ENCODE peak calls at places on chromosomes 11 and 22, in seven cellular contexts. One of them, this sample, is unnamed.

GRCh38 chr22:46352691-46353386 is 17.3 kb downstream of the TRMU start:
- DNase-seq in nephron progenitor cell: no peak
- DNase-seq in ovary: no peak
- DNase-seq in OCI-LY7: peak; percentile 38
- DNase-seq in tibial artery: no peak
- DNase-seq in AG04450: no peak
- DNase-seq in right atrium auricular region: peak; percentile 67
- DNase-seq in this sample: no peak

GRCh38 chr22:25702571-25703167 is 39.3 kb upstream of the MYO18B start:
- DNase-seq in nephron progenitor cell: no peak
- DNase-seq in ovary: no peak
- DNase-seq in OCI-LY7: no peak
- DNase-seq in tibial artery: no peak
- DNase-seq in AG04450: no peak
- DNase-seq in right atrium auricular region: no peak
- DNase-seq in this sample: no peak

GRCh38 chr11:69075421-69076128 is 26.8 kb downstream of the TPCN2 start:
- DNase-seq in nephron progenitor cell: no peak
- DNase-seq in ovary: peak; percentile 97
- DNase-seq in OCI-LY7: no peak
- DNase-seq in tibial artery: peak; percentile 93
- DNase-seq in AG04450: peak; percentile 91
- DNase-seq in right atrium auricular region: peak; percentile 95
- DNase-seq in this sample: no peak

GRCh38 chr22:30483169-30483568 is 11.4 kb upstream of the SEC14L3 start:
- DNase-seq in nephron progenitor cell: no peak
- DNase-seq in ovary: no peak
- DNase-seq in OCI-LY7: no peak
- DNase-seq in tibial artery: no peak
- DNase-seq in AG04450: no peak
- DNase-seq in right atrium auricular region: no peak
- DNase-seq in this sample: no peak

GRCh38 chr11:86781546-86781945 is 18.8 kb upstream of the PRSS23 start:
- DNase-seq in nephron progenitor cell: no peak
- DNase-seq in ovary: no peak
- DNase-seq in OCI-LY7: no peak
- DNase-seq in tibial artery: no peak
- DNase-seq in AG04450: no peak
- DNase-seq in right atrium auricular region: no peak
- DNase-seq in this sample: no peak

GRCh38 chr11:108973402-108974119 is 308.7 kb downstream of the DDX10 start:
- DNase-seq in nephron progenitor cell: no peak
- DNase-seq in ovary: no peak
- DNase-seq in OCI-LY7: no peak
- DNase-seq in tibial artery: no peak
- DNase-seq in AG04450: peak; percentile 39
- DNase-seq in right atrium auricular region: no peak
- DNase-seq in this sample: no peak

GRCh38 chr11:7905961-7906429 is 25.1 kb downstream of the OR10A6 start:
- DNase-seq in nephron progenitor cell: no peak
- DNase-seq in ovary: no peak
- DNase-seq in OCI-LY7: no peak
- DNase-seq in tibial artery: no peak
- DNase-seq in AG04450: no peak
- DNase-seq in right atrium auricular region: no peak
- DNase-seq in this sample: no peak

GRCh38 chr11:46541593-46542371 is 52.0 kb downstream of the AMBRA1 start:
- DNase-seq in nephron progenitor cell: no peak
- DNase-seq in ovary: no peak
- DNase-seq in OCI-LY7: no peak
- DNase-seq in tibial artery: no peak
- DNase-seq in AG04450: no peak
- DNase-seq in right atrium auricular region: no peak
- DNase-seq in this sample: no peak

GRCh38 chr22:31841029-31841827 is 87.4 kb downstream of the DEPDC5 start:
- DNase-seq in nephron progenitor cell: no peak
- DNase-seq in ovary: no peak
- DNase-seq in OCI-LY7: no peak
- DNase-seq in tibial artery: no peak
- DNase-seq in AG04450: no peak
- DNase-seq in right atrium auricular region: no peak
- DNase-seq in this sample: no peak

GRCh38 chr11:104343578-104343977 is 179.6 kb upstream of the PDGFD start:
- DNase-seq in nephron progenitor cell: no peak
- DNase-seq in ovary: no peak
- DNase-seq in OCI-LY7: peak; percentile 5
- DNase-seq in tibial artery: no peak
- DNase-seq in AG04450: no peak
- DNase-seq in right atrium auricular region: no peak
- DNase-seq in this sample: no peak

GRCh38 chr22:34776827-34777226 is 289.1 kb upstream of the ISX start:
- DNase-seq in nephron progenitor cell: no peak
- DNase-seq in ovary: no peak
- DNase-seq in OCI-LY7: no peak
- DNase-seq in tibial artery: no peak
- DNase-seq in AG04450: no peak
- DNase-seq in right atrium auricular region: no peak
- DNase-seq in this sample: no peak

GRCh38 chr11:92324890-92325289 is 100.3 kb downstream of the FAT3 start:
- DNase-seq in nephron progenitor cell: no peak
- DNase-seq in ovary: no peak
- DNase-seq in OCI-LY7: no peak
- DNase-seq in tibial artery: no peak
- DNase-seq in AG04450: no peak
- DNase-seq in right atrium auricular region: no peak
- DNase-seq in this sample: no peak

GRCh38 chr11:86291466-86292262 is 10.4 kb upstream of the HIKESHI start:
- DNase-seq in nephron progenitor cell: peak; percentile 63
- DNase-seq in ovary: peak; percentile 15
- DNase-seq in OCI-LY7: peak; percentile 67
- DNase-seq in tibial artery: no peak
- DNase-seq in AG04450: no peak
- DNase-seq in right atrium auricular region: no peak
- DNase-seq in this sample: no peak

GRCh38 chr11:9132203-9132878 is 40.9 kb upstream of the SCUBE2 start:
- DNase-seq in nephron progenitor cell: no peak
- DNase-seq in ovary: no peak
- DNase-seq in OCI-LY7: no peak
- DNase-seq in tibial artery: no peak
- DNase-seq in AG04450: no peak
- DNase-seq in right atrium auricular region: no peak
- DNase-seq in this sample: peak; percentile 25

GRCh38 chr11:132999031-132999430 is 533.3 kb downstream of the OPCML start:
- DNase-seq in nephron progenitor cell: no peak
- DNase-seq in ovary: no peak
- DNase-seq in OCI-LY7: no peak
- DNase-seq in tibial artery: no peak
- DNase-seq in AG04450: no peak
- DNase-seq in right atrium auricular region: no peak
- DNase-seq in this sample: no peak

GRCh38 chr11:48043111-48043997 is 63.0 kb downstream of the PTPRJ start:
- DNase-seq in nephron progenitor cell: no peak
- DNase-seq in ovary: no peak
- DNase-seq in OCI-LY7: peak; percentile 91
- DNase-seq in tibial artery: no peak
- DNase-seq in AG04450: no peak
- DNase-seq in right atrium auricular region: no peak
- DNase-seq in this sample: no peak

GRCh38 chr22:50516891-50517290 is 8.5 kb downstream of the SCO2 start:
- DNase-seq in nephron progenitor cell: no peak
- DNase-seq in ovary: no peak
- DNase-seq in OCI-LY7: no peak
- DNase-seq in tibial artery: peak; percentile 48
- DNase-seq in AG04450: no peak
- DNase-seq in right atrium auricular region: no peak
- DNase-seq in this sample: no peak

GRCh38 chr11:85826096-85826855 is 15.3 kb upstream of the SYTL2 start:
- DNase-seq in nephron progenitor cell: peak; percentile 26
- DNase-seq in ovary: no peak
- DNase-seq in OCI-LY7: peak; percentile 13
- DNase-seq in tibial artery: no peak
- DNase-seq in AG04450: no peak
- DNase-seq in right atrium auricular region: no peak
- DNase-seq in this sample: no peak

GRCh38 chr11:116794851-116795250 is 3.2 kb upstream of the APOA5 start:
- DNase-seq in nephron progenitor cell: no peak
- DNase-seq in ovary: no peak
- DNase-seq in OCI-LY7: no peak
- DNase-seq in tibial artery: no peak
- DNase-seq in AG04450: no peak
- DNase-seq in right atrium auricular region: no peak
- DNase-seq in this sample: no peak

GRCh38 chr11:126502159-126502558 is 146.7 kb downstream of the ST3GAL4 start:
- DNase-seq in nephron progenitor cell: no peak
- DNase-seq in ovary: no peak
- DNase-seq in OCI-LY7: no peak
- DNase-seq in tibial artery: no peak
- DNase-seq in AG04450: no peak
- DNase-seq in right atrium auricular region: no peak
- DNase-seq in this sample: no peak

GRCh38 chr11:9280655-9281301 is 15.6 kb upstream of the DENND5A start:
- DNase-seq in nephron progenitor cell: no peak
- DNase-seq in ovary: no peak
- DNase-seq in OCI-LY7: peak; percentile 43
- DNase-seq in tibial artery: no peak
- DNase-seq in AG04450: no peak
- DNase-seq in right atrium auricular region: peak; percentile 51
- DNase-seq in this sample: peak; percentile 63

GRCh38 chr11:70456921-70457532 is 58.7 kb downstream of the CTTN start:
- DNase-seq in nephron progenitor cell: no peak
- DNase-seq in ovary: no peak
- DNase-seq in OCI-LY7: no peak
- DNase-seq in tibial artery: no peak
- DNase-seq in AG04450: no peak
- DNase-seq in right atrium auricular region: no peak
- DNase-seq in this sample: no peak

GRCh38 chr11:57568330-57568766 is 876 bp upstream of the UBE2L6 start:
- DNase-seq in nephron progenitor cell: peak; percentile 90
- DNase-seq in ovary: no peak
- DNase-seq in OCI-LY7: no peak
- DNase-seq in tibial artery: peak; percentile 89
- DNase-seq in AG04450: peak; percentile 33
- DNase-seq in right atrium auricular region: peak; percentile 82
- DNase-seq in this sample: no peak

GRCh38 chr11:57421805-57422204 is 5.1 kb downstream of the SLC43A3 start:
- DNase-seq in nephron progenitor cell: no peak
- DNase-seq in ovary: no peak
- DNase-seq in OCI-LY7: no peak
- DNase-seq in tibial artery: no peak
- DNase-seq in AG04450: no peak
- DNase-seq in right atrium auricular region: no peak
- DNase-seq in this sample: no peak

GRCh38 chr11:84396521-84396920 is 1110.4 kb upstream of the CCDC90B start:
- DNase-seq in nephron progenitor cell: no peak
- DNase-seq in ovary: no peak
- DNase-seq in OCI-LY7: no peak
- DNase-seq in tibial artery: no peak
- DNase-seq in AG04450: no peak
- DNase-seq in right atrium auricular region: no peak
- DNase-seq in this sample: no peak

GRCh38 chr11:84384637-84385227 is 1098.6 kb upstream of the CCDC90B start:
- DNase-seq in nephron progenitor cell: peak; percentile 52
- DNase-seq in ovary: peak; percentile 14
- DNase-seq in OCI-LY7: peak; percentile 53
- DNase-seq in tibial artery: peak; percentile 65
- DNase-seq in AG04450: peak; percentile 3
- DNase-seq in right atrium auricular region: peak; percentile 64
- DNase-seq in this sample: no peak

GRCh38 chr11:84390441-84391078 is 1104.4 kb upstream of the CCDC90B start:
- DNase-seq in nephron progenitor cell: no peak
- DNase-seq in ovary: no peak
- DNase-seq in OCI-LY7: no peak
- DNase-seq in tibial artery: no peak
- DNase-seq in AG04450: no peak
- DNase-seq in right atrium auricular region: no peak
- DNase-seq in this sample: no peak
- TF ChIP-seq CTCF in nephron progenitor cell: no peak
- TF ChIP-seq CTCF in ovary: no peak
- TF ChIP-seq CTCF in OCI-LY7: peak; percentile 13
- TF ChIP-seq CTCF in tibial artery: no peak
- TF ChIP-seq CTCF in AG04450: no peak
- TF ChIP-seq CTCF in right atrium auricular region: no peak
- TF ChIP-seq CTCF in this sample: no peak

GRCh38 chr22:23079240-23079768 is 9.0 kb downstream of the GNAZ start:
- DNase-seq in nephron progenitor cell: no peak
- DNase-seq in ovary: no peak
- DNase-seq in OCI-LY7: no peak
- DNase-seq in tibial artery: no peak
- DNase-seq in AG04450: no peak
- DNase-seq in right atrium auricular region: no peak
- DNase-seq in this sample: no peak

GRCh38 chr22:23078462-23078787 is 8.1 kb downstream of the GNAZ start:
- DNase-seq in nephron progenitor cell: no peak
- DNase-seq in ovary: no peak
- DNase-seq in OCI-LY7: no peak
- DNase-seq in tibial artery: no peak
- DNase-seq in AG04450: no peak
- DNase-seq in right atrium auricular region: no peak
- DNase-seq in this sample: no peak

GRCh38 chr22:23082534-23083314 is 12.4 kb downstream of the GNAZ start:
- DNase-seq in nephron progenitor cell: no peak
- DNase-seq in ovary: no peak
- DNase-seq in OCI-LY7: no peak
- DNase-seq in tibial artery: no peak
- DNase-seq in AG04450: no peak
- DNase-seq in right atrium auricular region: no peak
- DNase-seq in this sample: no peak

GRCh38 chr22:23079814-23080521 is 9.6 kb downstream of the GNAZ start:
- DNase-seq in nephron progenitor cell: no peak
- DNase-seq in ovary: no peak
- DNase-seq in OCI-LY7: no peak
- DNase-seq in tibial artery: no peak
- DNase-seq in AG04450: no peak
- DNase-seq in right atrium auricular region: no peak
- DNase-seq in this sample: no peak

GRCh38 chr22:23080542-23081290 is 10.4 kb downstream of the GNAZ start:
- DNase-seq in nephron progenitor cell: no peak
- DNase-seq in ovary: no peak
- DNase-seq in OCI-LY7: no peak
- DNase-seq in tibial artery: no peak
- DNase-seq in AG04450: no peak
- DNase-seq in right atrium auricular region: no peak
- DNase-seq in this sample: no peak
- TF ChIP-seq CTCF in nephron progenitor cell: no peak
- TF ChIP-seq CTCF in ovary: no peak
- TF ChIP-seq CTCF in OCI-LY7: no peak
- TF ChIP-seq CTCF in tibial artery: no peak
- TF ChIP-seq CTCF in AG04450: no peak
- TF ChIP-seq CTCF in right atrium auricular region: no peak
- TF ChIP-seq CTCF in this sample: no peak

GRCh38 chr22:22061085-22062077 is 78.8 kb upstream of the TOP3B start:
- DNase-seq in nephron progenitor cell: no peak
- DNase-seq in ovary: peak; percentile 18
- DNase-seq in OCI-LY7: peak; percentile 73
- DNase-seq in tibial artery: no peak
- DNase-seq in AG04450: no peak
- DNase-seq in right atrium auricular region: no peak
- DNase-seq in this sample: no peak
- TF ChIP-seq CTCF in nephron progenitor cell: no peak
- TF ChIP-seq CTCF in ovary: no peak
- TF ChIP-seq CTCF in OCI-LY7: peak; percentile 73
- TF ChIP-seq CTCF in tibial artery: peak; percentile 38
- TF ChIP-seq CTCF in AG04450: peak; percentile 53
- TF ChIP-seq CTCF in right atrium auricular region: no peak
- TF ChIP-seq CTCF in this sample: peak; percentile 39

GRCh38 chr11:118689503-118689851 is 10.0 kb upstream of the TREH start:
- DNase-seq in nephron progenitor cell: no peak
- DNase-seq in ovary: no peak
- DNase-seq in OCI-LY7: no peak
- DNase-seq in tibial artery: peak; percentile 69
- DNase-seq in AG04450: no peak
- DNase-seq in right atrium auricular region: no peak
- DNase-seq in this sample: no peak
- TF ChIP-seq CTCF in nephron progenitor cell: no peak
- TF ChIP-seq CTCF in ovary: no peak
- TF ChIP-seq CTCF in OCI-LY7: no peak
- TF ChIP-seq CTCF in tibial artery: no peak
- TF ChIP-seq CTCF in AG04450: no peak
- TF ChIP-seq CTCF in right atrium auricular region: no peak
- TF ChIP-seq CTCF in this sample: no peak